ENCODE peak calls at places on chromosomes 1 and 21, in nine cellular contexts. One of them, this sample, is unnamed.

GRCh38 chr1:200972985-200973742 is 50.4 kb downstream of the KIF21B start:
- DNase-seq in NCI-H2081: no peak
- DNase-seq in cerebellar cortex: no peak
- DNase-seq in HL-60: no peak
- DNase-seq in stimulated activated CD4-positive, alpha-beta T cell treated with anti-CD3 and anti-CD28 coated beads, Interleukin-1b, Interleukin-23, amount 100 ng/mL, for 4 hours: no peak
- DNase-seq in Right ventricle myocardium superior: no peak
- DNase-seq in hepatocyte: no peak
- DNase-seq in activated CD4-positive, alpha-beta memory T cell treated with anti-CD3 and anti-CD28 coated beads, Interleukin-2, amount 10 ng/mL, durations not matched to agents 7 days and 5 days: no peak
- DNase-seq in sciatic nerve: no peak
- DNase-seq in this sample: no peak

GRCh38 chr1:30881266-30882181 is 27.0 kb downstream of the SDC3 start:
- DNase-seq in NCI-H2081: no peak
- DNase-seq in cerebellar cortex: no peak
- DNase-seq in HL-60: no peak
- DNase-seq in stimulated activated CD4-positive, alpha-beta T cell treated with anti-CD3 and anti-CD28 coated beads, Interleukin-1b, Interleukin-23, amount 100 ng/mL, for 4 hours: no peak
- DNase-seq in Right ventricle myocardium superior: no peak
- DNase-seq in hepatocyte: no peak
- DNase-seq in activated CD4-positive, alpha-beta memory T cell treated with anti-CD3 and anti-CD28 coated beads, Interleukin-2, amount 10 ng/mL, durations not matched to agents 7 days and 5 days: no peak
- DNase-seq in sciatic nerve: no peak
- DNase-seq in this sample: peak

GRCh38 chr1:195608883-195609282 is 999.4 kb downstream of the KCNT2 start:
- DNase-seq in NCI-H2081: no peak
- DNase-seq in cerebellar cortex: no peak
- DNase-seq in HL-60: no peak
- DNase-seq in stimulated activated CD4-positive, alpha-beta T cell treated with anti-CD3 and anti-CD28 coated beads, Interleukin-1b, Interleukin-23, amount 100 ng/mL, for 4 hours: no peak
- DNase-seq in Right ventricle myocardium superior: no peak
- DNase-seq in hepatocyte: no peak
- DNase-seq in activated CD4-positive, alpha-beta memory T cell treated with anti-CD3 and anti-CD28 coated beads, Interleukin-2, amount 10 ng/mL, durations not matched to agents 7 days and 5 days: no peak
- DNase-seq in sciatic nerve: no peak
- DNase-seq in this sample: no peak

GRCh38 chr1:235455806-235456205 is 48.4 kb downstream of the B3GALNT2 start:
- DNase-seq in NCI-H2081: peak
- DNase-seq in cerebellar cortex: peak
- DNase-seq in HL-60: no peak
- DNase-seq in stimulated activated CD4-positive, alpha-beta T cell treated with anti-CD3 and anti-CD28 coated beads, Interleukin-1b, Interleukin-23, amount 100 ng/mL, for 4 hours: no peak
- DNase-seq in Right ventricle myocardium superior: no peak
- DNase-seq in hepatocyte: no peak
- DNase-seq in activated CD4-positive, alpha-beta memory T cell treated with anti-CD3 and anti-CD28 coated beads, Interleukin-2, amount 10 ng/mL, durations not matched to agents 7 days and 5 days: no peak
- DNase-seq in sciatic nerve: no peak
- DNase-seq in this sample: no peak

GRCh38 chr1:212696721-212697331 is 2.8 kb downstream of the BATF3 start:
- DNase-seq in NCI-H2081: no peak
- DNase-seq in cerebellar cortex: no peak
- DNase-seq in HL-60: no peak
- DNase-seq in stimulated activated CD4-positive, alpha-beta T cell treated with anti-CD3 and anti-CD28 coated beads, Interleukin-1b, Interleukin-23, amount 100 ng/mL, for 4 hours: no peak
- DNase-seq in Right ventricle myocardium superior: no peak
- DNase-seq in hepatocyte: no peak
- DNase-seq in activated CD4-positive, alpha-beta memory T cell treated with anti-CD3 and anti-CD28 coated beads, Interleukin-2, amount 10 ng/mL, durations not matched to agents 7 days and 5 days: no peak
- DNase-seq in sciatic nerve: no peak
- DNase-seq in this sample: no peak

GRCh38 chr1:9182784-9183257 is 51.8 kb upstream of the H6PD start:
- DNase-seq in NCI-H2081: no peak
- DNase-seq in cerebellar cortex: no peak
- DNase-seq in HL-60: no peak
- DNase-seq in stimulated activated CD4-positive, alpha-beta T cell treated with anti-CD3 and anti-CD28 coated beads, Interleukin-1b, Interleukin-23, amount 100 ng/mL, for 4 hours: no peak
- DNase-seq in Right ventricle myocardium superior: peak
- DNase-seq in hepatocyte: peak
- DNase-seq in activated CD4-positive, alpha-beta memory T cell treated with anti-CD3 and anti-CD28 coated beads, Interleukin-2, amount 10 ng/mL, durations not matched to agents 7 days and 5 days: peak
- DNase-seq in sciatic nerve: no peak
- DNase-seq in this sample: no peak

GRCh38 chr1:117600966-117601365 is 4.9 kb upstream of the TENT5C start:
- DNase-seq in NCI-H2081: no peak
- DNase-seq in cerebellar cortex: peak
- DNase-seq in HL-60: no peak
- DNase-seq in stimulated activated CD4-positive, alpha-beta T cell treated with anti-CD3 and anti-CD28 coated beads, Interleukin-1b, Interleukin-23, amount 100 ng/mL, for 4 hours: no peak
- DNase-seq in Right ventricle myocardium superior: peak
- DNase-seq in hepatocyte: no peak
- DNase-seq in activated CD4-positive, alpha-beta memory T cell treated with anti-CD3 and anti-CD28 coated beads, Interleukin-2, amount 10 ng/mL, durations not matched to agents 7 days and 5 days: no peak
- DNase-seq in sciatic nerve: no peak
- DNase-seq in this sample: peak

GRCh38 chr1:153960206-153960605 is 1.8 kb upstream of the CRTC2 start:
- DNase-seq in NCI-H2081: no peak
- DNase-seq in cerebellar cortex: no peak
- DNase-seq in HL-60: no peak
- DNase-seq in stimulated activated CD4-positive, alpha-beta T cell treated with anti-CD3 and anti-CD28 coated beads, Interleukin-1b, Interleukin-23, amount 100 ng/mL, for 4 hours: no peak
- DNase-seq in Right ventricle myocardium superior: no peak
- DNase-seq in hepatocyte: no peak
- DNase-seq in activated CD4-positive, alpha-beta memory T cell treated with anti-CD3 and anti-CD28 coated beads, Interleukin-2, amount 10 ng/mL, durations not matched to agents 7 days and 5 days: no peak
- DNase-seq in sciatic nerve: no peak
- DNase-seq in this sample: peak

GRCh38 chr21:37337831-37338230 is 28.7 kb upstream of the DYRK1A start:
- DNase-seq in NCI-H2081: no peak
- DNase-seq in cerebellar cortex: no peak
- DNase-seq in HL-60: no peak
- DNase-seq in stimulated activated CD4-positive, alpha-beta T cell treated with anti-CD3 and anti-CD28 coated beads, Interleukin-1b, Interleukin-23, amount 100 ng/mL, for 4 hours: no peak
- DNase-seq in Right ventricle myocardium superior: no peak
- DNase-seq in hepatocyte: no peak
- DNase-seq in activated CD4-positive, alpha-beta memory T cell treated with anti-CD3 and anti-CD28 coated beads, Interleukin-2, amount 10 ng/mL, durations not matched to agents 7 days and 5 days: no peak
- DNase-seq in sciatic nerve: no peak
- DNase-seq in this sample: no peak

GRCh38 chr1:12124693-12125421 is 41.9 kb upstream of the TNFRSF1B start:
- DNase-seq in NCI-H2081: peak
- DNase-seq in cerebellar cortex: peak
- DNase-seq in HL-60: peak
- DNase-seq in stimulated activated CD4-positive, alpha-beta T cell treated with anti-CD3 and anti-CD28 coated beads, Interleukin-1b, Interleukin-23, amount 100 ng/mL, for 4 hours: peak
- DNase-seq in Right ventricle myocardium superior: peak
- DNase-seq in hepatocyte: peak
- DNase-seq in activated CD4-positive, alpha-beta memory T cell treated with anti-CD3 and anti-CD28 coated beads, Interleukin-2, amount 10 ng/mL, durations not matched to agents 7 days and 5 days: peak
- DNase-seq in sciatic nerve: peak
- DNase-seq in this sample: peak

GRCh38 chr1:24693827-24694379 is 50.8 kb downstream of the SRRM1 start:
- DNase-seq in NCI-H2081: no peak
- DNase-seq in cerebellar cortex: no peak
- DNase-seq in HL-60: no peak
- DNase-seq in stimulated activated CD4-positive, alpha-beta T cell treated with anti-CD3 and anti-CD28 coated beads, Interleukin-1b, Interleukin-23, amount 100 ng/mL, for 4 hours: no peak
- DNase-seq in Right ventricle myocardium superior: no peak
- DNase-seq in hepatocyte: no peak
- DNase-seq in activated CD4-positive, alpha-beta memory T cell treated with anti-CD3 and anti-CD28 coated beads, Interleukin-2, amount 10 ng/mL, durations not matched to agents 7 days and 5 days: no peak
- DNase-seq in sciatic nerve: no peak
- DNase-seq in this sample: no peak

GRCh38 chr21:43279578-43279894 is 110.7 kb downstream of the CRYAA start:
- DNase-seq in NCI-H2081: no peak
- DNase-seq in cerebellar cortex: no peak
- DNase-seq in HL-60: no peak
- DNase-seq in stimulated activated CD4-positive, alpha-beta T cell treated with anti-CD3 and anti-CD28 coated beads, Interleukin-1b, Interleukin-23, amount 100 ng/mL, for 4 hours: no peak
- DNase-seq in Right ventricle myocardium superior: peak
- DNase-seq in hepatocyte: no peak
- DNase-seq in activated CD4-positive, alpha-beta memory T cell treated with anti-CD3 and anti-CD28 coated beads, Interleukin-2, amount 10 ng/mL, durations not matched to agents 7 days and 5 days: no peak
- DNase-seq in sciatic nerve: no peak
- DNase-seq in this sample: peak

GRCh38 chr21:34933609-34934345 is 115.3 kb downstream of the RUNX1 start:
- DNase-seq in NCI-H2081: no peak
- DNase-seq in cerebellar cortex: no peak
- DNase-seq in HL-60: no peak
- DNase-seq in stimulated activated CD4-positive, alpha-beta T cell treated with anti-CD3 and anti-CD28 coated beads, Interleukin-1b, Interleukin-23, amount 100 ng/mL, for 4 hours: no peak
- DNase-seq in Right ventricle myocardium superior: no peak
- DNase-seq in hepatocyte: no peak
- DNase-seq in activated CD4-positive, alpha-beta memory T cell treated with anti-CD3 and anti-CD28 coated beads, Interleukin-2, amount 10 ng/mL, durations not matched to agents 7 days and 5 days: no peak
- DNase-seq in sciatic nerve: no peak
- DNase-seq in this sample: no peak

GRCh38 chr1:24101796-24102580 is 9.9 kb downstream of the MYOM3 start:
- DNase-seq in NCI-H2081: no peak
- DNase-seq in cerebellar cortex: no peak
- DNase-seq in HL-60: no peak
- DNase-seq in stimulated activated CD4-positive, alpha-beta T cell treated with anti-CD3 and anti-CD28 coated beads, Interleukin-1b, Interleukin-23, amount 100 ng/mL, for 4 hours: no peak
- DNase-seq in Right ventricle myocardium superior: no peak
- DNase-seq in hepatocyte: peak
- DNase-seq in activated CD4-positive, alpha-beta memory T cell treated with anti-CD3 and anti-CD28 coated beads, Interleukin-2, amount 10 ng/mL, durations not matched to agents 7 days and 5 days: no peak
- DNase-seq in sciatic nerve: no peak
- DNase-seq in this sample: no peak

GRCh38 chr1:24043345-24044032 is 63.4 kb upstream of the SRSF10 start:
- DNase-seq in NCI-H2081: no peak
- DNase-seq in cerebellar cortex: no peak
- DNase-seq in HL-60: no peak
- DNase-seq in stimulated activated CD4-positive, alpha-beta T cell treated with anti-CD3 and anti-CD28 coated beads, Interleukin-1b, Interleukin-23, amount 100 ng/mL, for 4 hours: no peak
- DNase-seq in Right ventricle myocardium superior: no peak
- DNase-seq in hepatocyte: no peak
- DNase-seq in activated CD4-positive, alpha-beta memory T cell treated with anti-CD3 and anti-CD28 coated beads, Interleukin-2, amount 10 ng/mL, durations not matched to agents 7 days and 5 days: no peak
- DNase-seq in sciatic nerve: no peak
- DNase-seq in this sample: no peak

This sample was measured in right cardiac atrium.